ENCODE peak calls at places on chromosomes 5 and 9, in eight cellular contexts. D, S, V, F, W, A, B and L are unnamed samples.

GRCh38 chr5:146860213-146860891 is 18.2 kb downstream of the PPP2R2B start:
- DNase-seq in V (no peak), W (no peak), S (peak; percentile 32), A (peak; percentile 60), D (no peak), B (peak; percentile 89), F (no peak), L (no peak)

GRCh38 chr5:107543868-107544267 is 126.9 kb downstream of the EFNA5 start:
- DNase-seq in D (no peak), V (no peak), F (no peak), W (no peak), A (no peak), S (no peak), B (no peak), L (no peak)

GRCh38 chr9:79756414-79756813 is 184.6 kb downstream of the TLE4 start:
- DNase-seq in V (no peak), A (no peak), B (no peak), S (no peak), F (no peak), D (no peak), W (no peak), L (no peak)

GRCh38 chr9:91147079-91147708 is 214.5 kb downstream of the AUH start:
- DNase-seq in V (no peak), S (no peak), F (no peak), A (no peak), W (no peak), D (no peak), B (no peak), L (no peak)

GRCh38 chr5:154999865-155000264 is 13.7 kb upstream of the KIF4B start:
- DNase-seq in B (no peak), F (no peak), D (no peak), V (no peak), W (no peak), S (no peak), A (no peak), L (no peak)

GRCh38 chr5:63263409-63263808 is 684.8 kb downstream of the LRRC70 start:
- DNase-seq in V (no peak), B (no peak), S (no peak), A (no peak), F (no peak), W (no peak), D (no peak), L (no peak)

GRCh38 chr5:38997579-38997978 is 76.6 kb downstream of the RICTOR start:
- DNase-seq in B (no peak), A (no peak), D (no peak), V (no peak), W (no peak), S (no peak), F (no peak), L (no peak)

GRCh38 chr5:14712666-14713065 is 48.1 kb downstream of the OTULIN start:
- DNase-seq in A (no peak), S (no peak), F (no peak), W (no peak), V (no peak), D (no peak), B (no peak), L (no peak)

GRCh38 chr9:35603506-35603985 is 1.5 kb upstream of the TESK1 start:
- DNase-seq in B (no peak), D (no peak), F (peak; percentile 51), V (no peak), W (no peak), S (no peak), A (peak; percentile 88), L (peak; percentile 94)